ENCODE peak calls at places on chromosome X, in six cellular contexts. X is kidney glomerular epithelial cell; Q is GM20000; E is endothelial cell; C is epithelial cell of esophagus; W is activated naive CD4-positive, alpha-beta T cell treated with anti-CD3 and anti-CD28 coated beads for 36 hours. F is an unnamed sample.

GRCh38 chrX:56120242-56120641 is 111.9 kb upstream of the KLF8 start:
- DNase-seq in W (no peak), Q (no peak), C (no peak), E (no peak), X (no peak), F (no peak)

GRCh38 chrX:38768079-38768478 is 33.2 kb upstream of the MID1IP1 start:
- DNase-seq in C (peak), Q (peak), E (no peak), X (no peak), W (no peak), F (peak)

GRCh38 chrX:39910651-39911050 is 187.1 kb downstream of the BCOR start:
- DNase-seq in E (no peak), Q (no peak), X (no peak), W (no peak), C (no peak), F (no peak)

GRCh38 chrX:28520786-28521185 is 66.5 kb upstream of the IL1RAPL1 start:
- DNase-seq in C (peak), E (no peak), Q (no peak), W (no peak), X (no peak), F (no peak)

GRCh38 chrX:39689374-39690104 is 408.2 kb downstream of the BCOR start:
- DNase-seq in X (no peak), C (no peak), E (peak), W (no peak), Q (no peak), F (no peak)

GRCh38 chrX:49838374-49838773 is 9.3 kb downstream of the PAGE4 start:
- DNase-seq in W (peak), X (peak), Q (peak), E (peak), C (peak), F (no peak)

GRCh38 chrX:119121341-119121740 is 6.3 kb downstream of the KIAA1210 start:
- DNase-seq in E (no peak), X (peak), W (no peak), Q (no peak), C (peak), F (peak)

GRCh38 chrX:1416327-1416784 is 24.4 kb upstream of the SLC25A6 start:
- DNase-seq in X (no peak), E (no peak), C (no peak), Q (no peak), W (no peak), F (no peak)

GRCh38 chrX:2325076-2325784 is 175.5 kb downstream of the DHRSX start:
- DNase-seq in E (no peak), X (no peak), Q (no peak), W (peak), C (no peak), F (peak)

GRCh38 chrX:122046226-122046625 is 998.8 kb downstream of the GLUD2 start:
- DNase-seq in X (no peak), E (no peak), C (peak), Q (no peak), W (no peak), F (no peak)

GRCh38 chrX:2819345-2820130 is 9.2 kb upstream of the GYG2 start:
- DNase-seq in E (no peak), Q (no peak), C (peak), X (no peak), W (no peak), F (no peak)

GRCh38 chrX:119190251-119190651 is 45.8 kb upstream of the PGRMC1 start:
- DNase-seq in W (no peak), X (no peak), E (no peak), C (no peak), Q (no peak), F (no peak)

GRCh38 chrX:123859409-123859827 is 435 bp upstream of the XIAP start:
- DNase-seq in W (no peak), E (no peak), Q (no peak), C (peak), X (peak), F (no peak)

GRCh38 chrX:67555578-67556203 is 11.9 kb downstream of the AR start:
- DNase-seq in Q (no peak), W (no peak), C (peak), E (peak), X (no peak), F (no peak)

GRCh38 chrX:52574416-52575275 is 57.8 kb upstream of the XAGE1B start:
- DNase-seq in C (peak), X (peak), E (peak), Q (peak), W (peak), F (peak)